ENCODE peak calls at places on chromosomes 1 and 21, in seven cellular contexts. One of them, this sample, is unnamed.
A peak's percentile ranks its signal among the peaks of the same experiment; 100 is the strongest.

GRCh38 chr21:25735221-25735894 is 586 bp downstream of the GABPA start:
- DNase-seq in activated gamma-delta T cell treated with Interleukin-2 at 50 U/mL for 16 hours: peak; percentile 86
- DNase-seq in cardiac fibroblast: peak; percentile 85
- DNase-seq in NCI-H1092: peak; percentile 91
- DNase-seq in B cell: peak; percentile 91
- DNase-seq in BE2C: peak; percentile 93
- DNase-seq in substantia nigra: peak; percentile 96
- DNase-seq in this sample: peak; percentile 62

GRCh38 chr1:38194486-38194885 is 147.9 kb upstream of the POU3F1 start:
- DNase-seq in cardiac fibroblast: no peak
- DNase-seq in substantia nigra: no peak
- DNase-seq in B cell: no peak
- DNase-seq in NCI-H1092: peak; percentile 33
- DNase-seq in BE2C: no peak
- DNase-seq in activated gamma-delta T cell treated with Interleukin-2 at 50 U/mL for 16 hours: no peak
- DNase-seq in this sample: no peak

GRCh38 chr1:93661829-93662474 is 19.7 kb downstream of the BCAR3 start:
- DNase-seq in activated gamma-delta T cell treated with Interleukin-2 at 50 U/mL for 16 hours: no peak
- DNase-seq in substantia nigra: no peak
- DNase-seq in BE2C: no peak
- DNase-seq in NCI-H1092: no peak
- DNase-seq in B cell: no peak
- DNase-seq in cardiac fibroblast: peak; percentile 86
- DNase-seq in this sample: no peak

GRCh38 chr1:45359882-45360513 is 19.8 kb upstream of the MUTYH start:
- DNase-seq in activated gamma-delta T cell treated with Interleukin-2 at 50 U/mL for 16 hours: peak; percentile 53
- DNase-seq in NCI-H1092: peak; percentile 30
- DNase-seq in cardiac fibroblast: peak; percentile 87
- DNase-seq in B cell: peak; percentile 75
- DNase-seq in substantia nigra: no peak
- DNase-seq in BE2C: peak; percentile 37
- DNase-seq in this sample: no peak

GRCh38 chr21:36773111-36773510 is 74.2 kb downstream of the SIM2 start:
- DNase-seq in cardiac fibroblast: peak; percentile 85
- DNase-seq in B cell: no peak
- DNase-seq in BE2C: peak; percentile 56
- DNase-seq in NCI-H1092: peak; percentile 56
- DNase-seq in substantia nigra: no peak
- DNase-seq in activated gamma-delta T cell treated with Interleukin-2 at 50 U/mL for 16 hours: no peak
- DNase-seq in this sample: peak; percentile 46

GRCh38 chr1:235504122-235504493 is at the start of gene B3GALNT2:
- DNase-seq in substantia nigra: no peak
- DNase-seq in NCI-H1092: no peak
- DNase-seq in BE2C: no peak
- DNase-seq in cardiac fibroblast: no peak
- DNase-seq in activated gamma-delta T cell treated with Interleukin-2 at 50 U/mL for 16 hours: no peak
- DNase-seq in B cell: no peak
- DNase-seq in this sample: no peak

GRCh38 chr1:20706841-20707240 is 11.0 kb downstream of the KIF17 start:
- DNase-seq in NCI-H1092: no peak
- DNase-seq in activated gamma-delta T cell treated with Interleukin-2 at 50 U/mL for 16 hours: no peak
- DNase-seq in substantia nigra: no peak
- DNase-seq in B cell: no peak
- DNase-seq in cardiac fibroblast: no peak
- DNase-seq in BE2C: no peak
- DNase-seq in this sample: no peak

GRCh38 chr1:66176012-66176715 is 357.8 kb upstream of the SGIP1 start:
- DNase-seq in B cell: no peak
- DNase-seq in substantia nigra: no peak
- DNase-seq in BE2C: no peak
- DNase-seq in cardiac fibroblast: no peak
- DNase-seq in activated gamma-delta T cell treated with Interleukin-2 at 50 U/mL for 16 hours: no peak
- DNase-seq in NCI-H1092: no peak
- DNase-seq in this sample: no peak

GRCh38 chr1:113930499-113931161 is 1.5 kb downstream of the HIPK1 start:
- DNase-seq in activated gamma-delta T cell treated with Interleukin-2 at 50 U/mL for 16 hours: peak; percentile 62
- DNase-seq in substantia nigra: no peak
- DNase-seq in B cell: peak; percentile 71
- DNase-seq in cardiac fibroblast: peak; percentile 76
- DNase-seq in BE2C: no peak
- DNase-seq in NCI-H1092: no peak
- DNase-seq in this sample: no peak